ENCODE peak calls at places on chromosomes 1 and 21, in nine cellular contexts. K is activated CD4-positive, alpha-beta T cell treated with anti-CD3 and anti-CD28 coated beads for 24 hours; C is COR-L47; B is Peyer's patch; P is NCI-H1930; Y is endothelial cell; O is hypothalamus; U is T1000; W is small intestine. M is an unnamed sample.

GRCh38 chr1:54567961-54568360 is 19.9 kb downstream of the ACOT11 start:
- DNase-seq in K (no peak), C (no peak), B (no peak), P (no peak), Y (no peak), O (no peak), U (no peak), W (no peak), M (no peak)

GRCh38 chr1:34684246-34684645 is 70.6 kb upstream of the GJB5 start:
- DNase-seq in K (no peak), C (peak), B (no peak), P (no peak), Y (no peak), O (no peak), U (no peak), W (no peak), M (no peak)

GRCh38 chr1:66426231-66426853 is 107.6 kb upstream of the SGIP1 start:
- DNase-seq in K (no peak), C (no peak), B (no peak), P (no peak), Y (no peak), O (no peak), U (no peak), W (no peak), M (no peak)

GRCh38 chr1:192763243-192763642 is 45.6 kb upstream of the RGS2 start:
- DNase-seq in K (no peak), C (no peak), B (no peak), P (no peak), Y (no peak), O (no peak), U (no peak), W (no peak), M (no peak)

GRCh38 chr1:89126602-89127001 is 688 bp upstream of the GBP2 start:
- DNase-seq in K (no peak), C (no peak), B (no peak), P (no peak), Y (no peak), O (no peak), U (no peak), W (peak), M (no peak)

GRCh38 chr1:156527584-156527983 is 27.0 kb upstream of the MEF2D start:
- DNase-seq in K (no peak), C (no peak), B (no peak), P (no peak), Y (no peak), O (no peak), U (no peak), W (no peak), M (no peak)

GRCh38 chr21:41247561-41247968 is 69.0 kb upstream of the FAM3B start:
- DNase-seq in K (no peak), C (no peak), B (no peak), P (no peak), Y (no peak), O (no peak), U (no peak), W (peak), M (no peak)

GRCh38 chr1:233443040-233443439 is 115.5 kb downstream of the MAP3K21 start:
- DNase-seq in K (no peak), C (no peak), B (no peak), P (no peak), Y (no peak), O (no peak), U (peak), W (peak), M (no peak)

GRCh38 chr21:37983336-37984095 is 67.3 kb upstream of the KCNJ6 start:
- DNase-seq in K (no peak), C (no peak), B (no peak), P (no peak), Y (no peak), O (no peak), U (peak), W (no peak), M (no peak)

GRCh38 chr1:166174108-166174507 is 7.3 kb upstream of the FAM78B start:
- DNase-seq in K (no peak), C (no peak), B (no peak), P (no peak), Y (no peak), O (no peak), U (no peak), W (no peak), M (no peak)

GRCh38 chr1:231338270-231339128 is at the start of gene SPRTN:
- DNase-seq in K (no peak), C (no peak), B (no peak), P (no peak), Y (no peak), O (no peak), U (no peak), W (no peak), M (no peak)

GRCh38 chr1:7491089-7491817 is 279.8 kb upstream of the VAMP3 start:
- DNase-seq in K (no peak), C (peak), B (no peak), P (no peak), Y (no peak), O (no peak), U (no peak), W (peak), M (peak)

GRCh38 chr21:31880816-31881215 is 8.0 kb downstream of the HUNK start:
- DNase-seq in K (no peak), C (no peak), B (no peak), P (no peak), Y (no peak), O (no peak), U (no peak), W (no peak), M (no peak)